ENCODE peak calls at places on chromosomes 3 and 15, in six cellular contexts. U is B cell, L is A549, A is nephron progenitor cell, D is AG09309, C is tibial nerve. H is an unnamed sample.

GRCh38 chr3:108588616-108589015 is 622 bp downstream of the CIP2A start:
- DNase-seq in L (no peak), A (no peak), C (no peak), U (no peak), D (no peak), H (no peak)

GRCh38 chr3:32963871-32964270 is 12.4 kb downstream of the CCR4 start:
- DNase-seq in A (no peak), U (no peak), D (no peak), C (no peak), L (no peak), H (no peak)

GRCh38 chr3:32508731-32509130 is 6.1 kb upstream of the CMTM6 start:
- DNase-seq in L (no peak), U (no peak), C (no peak), A (no peak), D (no peak), H (no peak)

GRCh38 chr3:127036209-127037020 is 53.5 kb downstream of the PLXNA1 start:
- DNase-seq in L (no peak), D (no peak), U (no peak), C (no peak), A (no peak), H (no peak)

GRCh38 chr3:159987291-159987711 is 1.3 kb upstream of the IL12A start:
- DNase-seq in A (no peak), C (no peak), L (no peak), U (no peak), D (no peak), H (no peak)

GRCh38 chr3:106332884-106333283 is 464.1 kb upstream of the CBLB start:
- DNase-seq in U (no peak), D (no peak), C (no peak), L (no peak), A (no peak), H (no peak)

GRCh38 chr3:31423522-31423921 is 109.2 kb upstream of the STT3B start:
- DNase-seq in U (no peak), C (no peak), D (no peak), A (peak; percentile 14), L (no peak), H (no peak)

GRCh38 chr15:37253877-37254276 is 153.5 kb upstream of the MEIS2 start:
- DNase-seq in D (no peak), U (no peak), C (no peak), A (no peak), L (no peak), H (no peak)

GRCh38 chr3:127717357-127718243 is 44.8 kb downstream of the ABTB1 start:
- DNase-seq in L (no peak), U (no peak), C (no peak), D (no peak), A (no peak), H (no peak)

GRCh38 chr3:16410659-16411058 is 102.8 kb downstream of the RFTN1 start:
- DNase-seq in U (no peak), A (no peak), D (no peak), L (no peak), C (no peak), H (no peak)

GRCh38 chr15:49137861-49138260 is 17.5 kb downstream of the COPS2 start:
- DNase-seq in D (peak; percentile 20), A (no peak), C (no peak), U (no peak), L (no peak), H (no peak)

GRCh38 chr15:34490421-34491193 is 53.0 kb upstream of the GOLGA8A start:
- DNase-seq in A (peak; percentile 70), C (no peak), L (no peak), U (no peak), D (no peak), H (no peak)

GRCh38 chr3:40255532-40255931 is 54.0 kb upstream of the EIF1B start:
- DNase-seq in L (no peak), D (no peak), A (no peak), C (no peak), U (no peak), H (no peak)

GRCh38 chr15:70539912-70540520 is 223.3 kb downstream of the UACA start:
- DNase-seq in C (no peak), L (no peak), U (no peak), A (no peak), D (no peak), H (no peak)

GRCh38 chr3:112675349-112675748 is 34.4 kb upstream of the CCDC80 start:
- DNase-seq in D (no peak), C (peak; percentile 19), U (no peak), L (no peak), A (no peak), H (no peak)

GRCh38 chr3:197809356-197810020 is 18.4 kb downstream of the LRCH3 start:
- DNase-seq in C (no peak), L (no peak), D (peak; percentile 71), A (no peak), U (no peak), H (no peak)

GRCh38 chr3:187026321-187026678 is 96.0 kb downstream of the ST6GAL1 start:
- DNase-seq in A (no peak), C (no peak), L (no peak), D (no peak), U (no peak), H (no peak)

GRCh38 chr3:189720746-189721426 is 89.7 kb downstream of the TP63 start:
- DNase-seq in A (no peak), C (no peak), U (no peak), D (no peak), L (no peak), H (no peak)

GRCh38 chr3:10930641-10931040 is 61.9 kb upstream of the SLC6A1 start:
- DNase-seq in U (no peak), A (no peak), C (no peak), D (no peak), L (no peak), H (no peak)

GRCh38 chr15:49627407-49627877 is 6.6 kb downstream of the DTWD1 start:
- DNase-seq in D (peak; percentile 75), U (no peak), L (peak; percentile 2), A (no peak), C (no peak), H (no peak)

GRCh38 chr3:62965311-62965710 is 90.1 kb upstream of the CADPS start:
- DNase-seq in D (no peak), A (no peak), U (no peak), L (no peak), C (no peak), H (no peak)

GRCh38 chr3:55692958-55693558 is 206.0 kb upstream of the WNT5A start:
- DNase-seq in D (no peak), U (no peak), A (no peak), L (no peak), C (no peak), H (no peak)

GRCh38 chr15:67144609-67145306 is 79.4 kb downstream of the SMAD3 start:
- DNase-seq in L (no peak), C (no peak), D (peak; percentile 91), A (no peak), U (no peak), H (no peak)

GRCh38 chr15:67048281-67049279 is 16.8 kb upstream of the SMAD3 start:
- DNase-seq in D (peak; percentile 67), A (no peak), U (no peak), L (peak; percentile 87), C (no peak), H (no peak)

GRCh38 chr3:187741403-187742350 is 3.6 kb downstream of the BCL6 start:
- DNase-seq in L (peak; percentile 61), D (no peak), U (peak; percentile 63), C (peak; percentile 57), A (peak; percentile 74), H (no peak)

GRCh38 chr3:88180398-88180999 is 30.7 kb downstream of the C3orf38 start:
- DNase-seq in A (no peak), D (peak; percentile 29), C (no peak), L (peak; percentile 11), U (peak; percentile 10), H (no peak)

GRCh38 chr15:71685420-71685993 is 124.8 kb upstream of the NR2E3 start:
- DNase-seq in A (no peak), C (no peak), U (no peak), D (no peak), L (no peak), H (no peak)

DNA sequence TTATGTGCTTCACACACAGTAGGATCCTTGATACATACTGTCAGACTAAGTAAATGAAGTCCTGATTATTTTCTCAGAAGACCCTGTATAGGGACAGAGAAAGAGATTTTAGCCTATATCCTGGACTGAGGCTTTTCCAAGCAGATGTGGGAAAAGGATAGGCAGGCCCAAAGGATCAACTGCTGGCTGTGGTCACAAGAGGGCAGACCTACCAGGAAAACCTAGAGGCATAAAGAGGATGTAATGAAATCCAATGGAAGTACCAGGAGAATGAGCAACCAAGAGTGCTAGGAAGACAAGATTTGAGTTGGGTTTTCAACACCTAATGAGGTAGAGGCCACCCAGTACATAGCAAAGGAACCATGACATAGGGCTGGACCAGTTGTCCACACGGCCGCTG is 23.1 kb downstream of the DCLK3 start:
- DNase-seq in A (no peak), D (no peak), U (no peak), C (no peak), L (no peak), H (no peak)
- TF ChIP-seq CTCF in A (peak; percentile 12), D (peak; percentile 44), U (no peak), C (no peak), L (peak; percentile 15), H (no peak)

GRCh38 chr3:98095870-98096269 is 8.9 kb downstream of the OR5AC2 start:
- DNase-seq in A (no peak), C (no peak), L (no peak), U (no peak), D (no peak), H (no peak)

DNA sequence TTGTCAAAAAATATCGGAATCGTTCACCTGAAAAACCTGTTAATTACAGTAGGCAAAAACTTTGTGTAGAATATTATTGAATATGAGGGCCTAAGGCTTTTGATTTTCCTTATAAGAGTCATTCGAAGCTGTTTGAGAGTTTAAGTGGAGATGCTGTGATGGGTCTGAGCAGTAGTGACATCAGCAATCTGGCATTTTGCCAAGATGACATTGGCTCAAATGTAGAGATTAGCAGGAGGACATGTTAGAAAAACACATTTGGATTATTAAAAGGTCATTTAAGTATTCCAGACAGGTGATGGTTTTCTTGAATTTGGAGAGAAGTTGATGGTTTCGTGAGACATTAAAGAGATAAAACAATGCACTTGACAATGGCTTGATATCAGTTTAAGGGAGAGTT is 12.9 kb downstream of the OR5AC2 start:
- DNase-seq in C (no peak), D (no peak), A (no peak), L (no peak), U (no peak), H (no peak)
- TF ChIP-seq CTCF in C (no peak), D (no peak), A (no peak), L (no peak), U (no peak), H (no peak)

DNA sequence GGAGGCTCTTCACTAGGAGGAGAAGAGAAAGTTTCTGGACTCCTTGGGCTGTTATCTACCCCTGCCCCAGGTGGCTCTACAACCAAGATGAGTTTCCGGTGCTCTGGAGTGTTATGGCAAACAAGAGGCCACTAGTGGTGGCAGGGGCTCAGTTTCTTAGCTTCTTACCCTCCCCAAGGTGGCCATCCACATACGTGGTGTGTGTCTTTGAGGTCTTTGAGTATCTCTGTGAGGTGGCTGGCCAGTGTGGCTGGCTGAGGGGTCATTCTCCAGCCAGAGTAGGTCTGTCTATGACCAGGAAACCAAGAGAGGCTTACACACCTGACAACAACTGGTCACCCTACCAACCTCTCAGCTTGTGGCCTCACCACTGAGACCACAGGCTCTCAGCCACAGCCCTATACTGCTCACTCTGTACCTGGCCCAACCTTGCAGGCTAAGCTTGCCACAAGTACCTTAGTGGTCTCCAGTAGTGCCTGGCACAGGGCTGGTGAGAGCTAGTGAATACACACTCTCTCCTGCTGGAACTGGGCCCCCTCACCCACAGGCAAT is 5.0 kb downstream of the HEMK1 start:
- DNase-seq in L (no peak), A (no peak), D (no peak), U (no peak), C (no peak), H (no peak)
- TF ChIP-seq CTCF in L (no peak), A (no peak), D (no peak), U (no peak), C (no peak), H (no peak)

GRCh38 chr3:186002884-186003472 is 65.2 kb upstream of the TRA2B start:
- DNase-seq in L (no peak), A (no peak), C (no peak), D (no peak), U (no peak), H (no peak)
- TF ChIP-seq CTCF in L (peak; percentile 14), A (peak; percentile 30), C (no peak), D (peak; percentile 35), U (peak; percentile 15), H (no peak)